ENCODE peak calls at places on chromosomes 5 and 9, in eight cellular contexts. O is BE2C, R is H9, Z is transverse colon, Q is cardiac muscle cell, M is neuronal stem cell, T is PC-3, Y is lung. A is an unnamed sample.
A peak's percentile ranks its signal among the peaks of the same experiment; 100 is the strongest.

GRCh38 chr5:169287529-169287928 is 13.4 kb downstream of the SLIT3 start:
- DNase-seq in O (no peak), R (no peak), Z (no peak), Q (peak; percentile 24), M (no peak), T (no peak), Y (no peak), A (no peak)

GRCh38 chr9:127761491-127761904 is 17.0 kb downstream of the SH2D3C start:
- DNase-seq in O (peak; percentile 67), R (no peak), Z (no peak), Q (no peak), M (no peak), T (no peak), Y (no peak), A (no peak)

GRCh38 chr9:93679536-93680444 is 103.4 kb downstream of the PHF2 start:
- DNase-seq in O (no peak), R (peak; percentile 15), Z (no peak), Q (no peak), M (no peak), T (no peak), Y (peak; percentile 26), A (no peak)

GRCh38 chr5:174306345-174307030 is 261.0 kb downstream of the NSG2 start:
- DNase-seq in O (no peak), R (peak; percentile 24), Z (no peak), Q (no peak), M (no peak), T (no peak), Y (no peak), A (no peak)

GRCh38 chr5:10622810-10623209 is 58.9 kb downstream of the ANKRD33B start:
- DNase-seq in O (no peak), R (no peak), Z (peak; percentile 65), Q (no peak), M (no peak), T (no peak), Y (no peak), A (peak; percentile 72)

GRCh38 chr5:21680661-21681060 is 1172.5 kb downstream of the CDH12 start:
- DNase-seq in O (no peak), R (no peak), Z (no peak), Q (peak; percentile 5), M (no peak), T (peak; percentile 75), Y (no peak), A (no peak)

GRCh38 chr5:76542887-76543690 is 80.1 kb downstream of the F2RL2 start:
- DNase-seq in O (no peak), R (no peak), Z (peak; percentile 32), Q (peak; percentile 14), M (no peak), T (no peak), Y (no peak), A (peak; percentile 34)

GRCh38 chr9:91560301-91560700 is 136.7 kb upstream of the NFIL3 start:
- DNase-seq in O (no peak), R (no peak), Z (no peak), Q (no peak), M (no peak), T (no peak), Y (no peak), A (no peak)

GRCh38 chr5:105508519-105508918 is 1945.9 kb upstream of the NUDT12 start:
- DNase-seq in O (no peak), R (no peak), Z (no peak), Q (no peak), M (no peak), T (peak; percentile 53), Y (no peak), A (no peak)

GRCh38 chr9:98784855-98785254 is 11.5 kb downstream of the ANKS6 start:
- DNase-seq in O (no peak), R (no peak), Z (no peak), Q (no peak), M (no peak), T (no peak), Y (no peak), A (no peak)

GRCh38 chr5:65926893-65927292 is 518 bp downstream of the ERBIN start:
- DNase-seq in O (no peak), R (no peak), Z (peak; percentile 19), Q (peak; percentile 16), M (no peak), T (no peak), Y (no peak), A (no peak)

GRCh38 chr9:97280755-97281330 is 26.6 kb upstream of the CCDC180 start:
- DNase-seq in O (no peak), R (no peak), Z (no peak), Q (no peak), M (no peak), T (no peak), Y (no peak), A (no peak)

GRCh38 chr9:128215491-128216404 is 12.6 kb downstream of the DNM1 start:
- DNase-seq in O (peak; percentile 62), R (no peak), Z (no peak), Q (peak; percentile 75), M (no peak), T (no peak), Y (no peak), A (no peak)

GRCh38 chr5:105836263-105836662 is 1834.5 kb downstream of the EFNA5 start:
- DNase-seq in O (no peak), R (no peak), Z (no peak), Q (peak; percentile 37), M (no peak), T (no peak), Y (no peak), A (no peak)

GRCh38 chr5:172638209-172638768 is 2.8 kb upstream of the NEURL1B start:
- DNase-seq in O (no peak), R (no peak), Z (peak; percentile 8), Q (no peak), M (no peak), T (no peak), Y (no peak), A (no peak)

GRCh38 chr5:128534729-128535128 is 3.3 kb downstream of the FBN2 start:
- DNase-seq in O (no peak), R (no peak), Z (no peak), Q (peak; percentile 65), M (peak; percentile 15), T (peak; percentile 65), Y (no peak), A (no peak)

GRCh38 chr5:96408276-96408777 is 24.7 kb downstream of the PCSK1 start:
- DNase-seq in O (no peak), R (no peak), Z (no peak), Q (peak; percentile 97), M (no peak), T (peak; percentile 71), Y (no peak), A (no peak)

GRCh38 chr5:56409331-56410190 is 176.4 kb upstream of the ANKRD55 start:
- DNase-seq in O (peak; percentile 54), R (no peak), Z (no peak), Q (peak; percentile 78), M (no peak), T (peak; percentile 65), Y (no peak), A (no peak)

GRCh38 chr9:81609782-81610738 is 79.3 kb downstream of the TLE1 start:
- DNase-seq in O (no peak), R (no peak), Z (no peak), Q (peak; percentile 36), M (no peak), T (no peak), Y (no peak), A (no peak)

GRCh38 chr5:173205921-173206320 is 29.1 kb downstream of the NKX2-5 start:
- DNase-seq in O (no peak), R (no peak), Z (no peak), Q (no peak), M (no peak), T (no peak), Y (no peak), A (no peak)

GRCh38 chr5:66897355-66897754 is 299.2 kb downstream of the CD180 start:
- DNase-seq in O (peak; percentile 41), R (no peak), Z (no peak), Q (no peak), M (no peak), T (no peak), Y (no peak), A (no peak)

GRCh38 chr9:110029422-110029814 is 178.5 kb downstream of the C9orf152 start:
- DNase-seq in O (no peak), R (no peak), Z (no peak), Q (peak; percentile 96), M (no peak), T (peak; percentile 46), Y (peak; percentile 45), A (no peak)
- H3K9me3 ChIP-seq in O (no peaks in the 10 kb centered on the region), R (no peaks in the 10 kb centered on the region), Z (no peaks in the 10 kb centered on the region), Q (no peaks in the 10 kb centered on the region), M (no peaks in the 10 kb centered on the region), T (no peaks in the 10 kb centered on the region), Y (no peaks in the 10 kb centered on the region), A (no peaks in the 10 kb centered on the region)

DNA sequence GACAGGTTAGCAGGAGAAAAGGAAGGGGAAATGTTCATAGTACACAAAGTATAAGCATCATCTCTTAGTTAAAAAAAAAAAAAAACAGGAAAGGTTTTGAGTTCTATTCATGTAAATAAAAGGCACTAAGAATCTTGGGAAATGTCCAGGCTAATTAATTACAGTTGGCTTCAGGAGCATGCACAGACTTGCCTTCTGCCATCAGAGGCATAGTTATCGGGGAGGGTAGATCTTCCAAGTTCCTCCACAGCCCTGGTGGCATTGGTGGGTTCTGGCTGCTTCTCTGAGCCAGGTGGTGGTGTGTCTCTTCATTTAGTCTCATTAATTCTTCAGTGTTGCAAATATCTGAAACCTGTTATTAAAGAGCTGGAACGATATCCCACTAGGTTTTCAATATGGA is 85.2 kb downstream of the TMEM252 start:
- DNase-seq in O (no peak), R (no peak), Z (no peak), Q (no peak), M (no peak), T (no peak), Y (no peak), A (no peak)
- H3K4me1 ChIP-seq in O (no peaks in the 10 kb centered on the region), R (no peaks in the 10 kb centered on the region), Z (no peaks in the 10 kb centered on the region), Q (peaks cover 47% of the 10 kb centered on the region), M (no peaks in the 10 kb centered on the region), T (peaks cover 23% of the 10 kb centered on the region), Y (peaks cover 6% of the 10 kb centered on the region), A (no peaks in the 10 kb centered on the region)

GRCh38 chr9:24817756-24818155 is 272.1 kb upstream of the IZUMO3 start:
- DNase-seq in O (no peak), R (no peak), Z (no peak), Q (no peak), M (no peak), T (no peak), Y (no peak), A (no peak)
- H3K9me3 ChIP-seq in O (no peaks in the 10 kb centered on the region), R (no peaks in the 10 kb centered on the region), Z (no peaks in the 10 kb centered on the region), Q (no peaks in the 10 kb centered on the region), M (no peaks in the 10 kb centered on the region), T (no peaks in the 10 kb centered on the region), Y (peaks cover 2% of the 10 kb centered on the region), A (no peaks in the 10 kb centered on the region)

GRCh38 chr9:137277329-137278041 is at the start of gene TOR4A:
- DNase-seq in O (peak; percentile 32), R (peak; percentile 92), Z (peak; percentile 93), Q (peak; percentile 91), M (no peak), T (peak; percentile 86), Y (peak; percentile 91), A (peak; percentile 92)

GRCh38 chr9:137275203-137275936 is 2.2 kb upstream of the TOR4A start:
- DNase-seq in O (no peak), R (peak; percentile 28), Z (no peak), Q (no peak), M (no peak), T (no peak), Y (no peak), A (peak; percentile 43)

GRCh38 chr9:137278061-137278912 is 761 bp downstream of the TOR4A start:
- DNase-seq in O (no peak), R (peak; percentile 60), Z (peak; percentile 50), Q (peak; percentile 30), M (no peak), T (no peak), Y (no peak), A (no peak)

GRCh38 chr9:137275937-137276756 is 1.4 kb upstream of the TOR4A start:
- DNase-seq in O (no peak), R (peak; percentile 41), Z (no peak), Q (no peak), M (no peak), T (no peak), Y (no peak), A (no peak)

GRCh38 chr9:137276757-137277328 is 683 bp upstream of the TOR4A start:
- DNase-seq in O (peak; percentile 52), R (peak; percentile 71), Z (peak; percentile 79), Q (peak; percentile 86), M (no peak), T (peak; percentile 41), Y (peak; percentile 84), A (peak; percentile 84)
- H3K4me1 ChIP-seq in O (peaks cover 12% of the 10 kb centered on the region), R (no peaks in the 10 kb centered on the region), Z (peaks cover 13% of the 10 kb centered on the region), Q (peaks cover 32% of the 10 kb centered on the region), M (peaks cover 11% of the 10 kb centered on the region), T (peaks cover 17% of the 10 kb centered on the region), Y (peaks cover 32% of the 10 kb centered on the region), A (peaks cover 34% of the 10 kb centered on the region)

A was measured in mucosa of descending colon.